ENCODE peak calls at places on chromosomes 12 and 14, in four cellular contexts. F is midbrain; W is activated T-helper 2 cell treated with anti-CD3 and anti-CD28 coated beads, Interferon-gamma antibody, Interleukin-2, Interleukin-4, amounts not matched to agents 10 μg/mL and 5 μg/mL and 100 μg/mL, durations not matched to agents 14 hours and 24 hours and 36 hours; J is CD8-positive, alpha-beta memory T cell. G is an unnamed sample.

GRCh38 chr12:4526923-4527546 is 11.7 kb upstream of the RAD51AP1 start:
- DNase-seq in F (no peak), W (no peak), J (no peak), G (no peak)

GRCh38 chr12:18998343-18999270 is 130.9 kb upstream of the PLEKHA5 start:
- DNase-seq in W (no peak), F (no peak), J (no peak), G (no peak)

GRCh38 chr12:43737646-43738045 is 20.9 kb downstream of the PUS7L start:
- DNase-seq in F (no peak), W (no peak), J (no peak), G (no peak)

GRCh38 chr12:39816671-39817185 is 197.1 kb upstream of the ABCD2 start:
- DNase-seq in J (no peak), F (no peak), W (no peak), G (no peak)

GRCh38 chr14:99612737-99613330 is 8.8 kb upstream of the CCDC85C start:
- DNase-seq in J (no peak), W (no peak), F (no peak), G (no peak)

GRCh38 chr12:90343966-90344365 is 611.0 kb downstream of the CCER1 start:
- DNase-seq in W (no peak), F (peak), J (no peak), G (peak)

GRCh38 chr12:52074006-52074405 is 4.2 kb downstream of the ATG101 start:
- DNase-seq in W (no peak), J (no peak), F (no peak), G (no peak)

GRCh38 chr14:68786491-68787234 is 6.2 kb downstream of the ZFP36L1 start:
- DNase-seq in J (no peak), W (no peak), F (no peak), G (peak)

GRCh38 chr12:68638721-68639395 is 28.2 kb downstream of the RAP1B start:
- DNase-seq in F (no peak), J (no peak), W (no peak), G (no peak)

GRCh38 chr12:110039085-110039807 is 9.1 kb downstream of the C12orf76 start:
- DNase-seq in F (no peak), J (no peak), W (no peak), G (no peak)

GRCh38 chr14:106665814-106666213 is 1139.4 kb downstream of the TMEM121 start:
- DNase-seq in F (no peak), W (no peak), J (no peak), G (no peak)

GRCh38 chr12:121849660-121850059 is 9.0 kb downstream of the HPD start:
- DNase-seq in J (no peak), F (no peak), W (no peak), G (no peak)

GRCh38 chr12:92503029-92503931 is 199.5 kb upstream of the PLEKHG7 start:
- DNase-seq in F (no peak), J (no peak), W (no peak), G (peak)

GRCh38 chr12:26425587-26426260 is 230.4 kb downstream of the SSPN start:
- DNase-seq in F (no peak), J (no peak), W (no peak), G (no peak)

GRCh38 chr12:128178971-128179370 is 88.0 kb upstream of the TMEM132C start:
- DNase-seq in J (no peak), W (no peak), F (no peak), G (no peak)

GRCh38 chr14:31387091-31387490 is 33.3 kb downstream of the HEATR5A start:
- DNase-seq in W (no peak), F (no peak), J (no peak), G (no peak)

GRCh38 chr12:19451196-19451595 is 11.9 kb downstream of the AEBP2 start:
- DNase-seq in J (no peak), F (no peak), W (no peak), G (peak)

GRCh38 chr12:5889381-5890047 is 55.5 kb downstream of the ANO2 start:
- DNase-seq in W (no peak), J (no peak), F (no peak), G (no peak)

GRCh38 chr12:111430418-111431353 is 25.0 kb downstream of the SH2B3 start:
- DNase-seq in W (peak), J (peak), F (no peak), G (no peak)

GRCh38 chr12:51884676-51885229 is 3.1 kb upstream of the ANKRD33 start:
- DNase-seq in F (no peak), J (no peak), W (no peak), G (no peak)

GRCh38 chr12:113949321-113950305 is 16.5 kb downstream of the RBM19 start:
- DNase-seq in W (no peak), J (no peak), F (no peak), G (no peak)

GRCh38 chr12:52873832-52874572 is 25.2 kb upstream of the KRT78 start:
- DNase-seq in J (peak), F (no peak), W (peak), G (no peak)

GRCh38 chr12:5796171-5797091 is 148.6 kb downstream of the ANO2 start:
- DNase-seq in F (no peak), J (no peak), W (no peak), G (no peak)

GRCh38 chr12:52817699-52818238 is 3.9 kb upstream of the KRT4 start:
- DNase-seq in J (no peak), W (no peak), F (no peak), G (no peak)

GRCh38 chr14:75941030-75941429 is 40.8 kb downstream of the TGFB3 start:
- DNase-seq in F (no peak), W (no peak), J (no peak), G (no peak)

GRCh38 chr14:68741481-68741799 is 51.4 kb downstream of the ZFP36L1 start:
- DNase-seq in W (no peak), F (no peak), J (no peak), G (no peak)

GRCh38 chr12:55671746-55672145 is 35.1 kb downstream of the OR10P1 start:
- DNase-seq in J (no peak), F (no peak), W (no peak), G (no peak)

GRCh38 chr14:99603471-99603933 is 505 bp downstream of the CCDC85C start:
- DNase-seq in F (no peak), J (peak), W (peak), G (no peak)

GRCh38 chr12:55925870-55926737 is 1.6 kb downstream of the PYM1 start:
- DNase-seq in J (no peak), F (peak), W (no peak), G (no peak)

GRCh38 chr12:87259405-87259804 is 769.8 kb downstream of the C12orf50 start:
- DNase-seq in W (no peak), J (no peak), F (no peak), G (no peak)

GRCh38 chr14:105315941-105316562 is 1.5 kb downstream of the PACS2 start:
- DNase-seq in F (no peak), W (no peak), J (no peak), G (no peak)

GRCh38 chr12:46209914-46210834 is 58.7 kb downstream of the SLC38A1 start:
- DNase-seq in F (no peak), W (peak), J (peak), G (no peak)

GRCh38 chr12:131783915-131784541 is 44.2 kb upstream of the MMP17 start:
- DNase-seq in W (no peak), J (no peak), F (no peak), G (no peak)

GRCh38 chr12:92434607-92435025 is 268.2 kb upstream of the PLEKHG7 start:
- DNase-seq in J (no peak), F (no peak), W (no peak), G (no peak)

GRCh38 chr12:2550470-2551090 is 244.2 kb upstream of the FKBP4 start:
- DNase-seq in J (no peak), F (no peak), W (no peak), G (no peak)

GRCh38 chr14:94768521-94769412 is 1.1 kb downstream of the GSC start:
- DNase-seq in J (no peak), F (no peak), W (peak), G (no peak)

GRCh38 chr14:35687335-35687939 is 121.7 kb downstream of the RALGAPA1 start:
- DNase-seq in W (no peak), J (no peak), F (peak), G (peak)

GRCh38 chr12:52798003-52798670 is 2.2 kb upstream of the KRT3 start:
- DNase-seq in W (no peak), J (no peak), F (no peak), G (no peak)